ENCODE peak calls at places on chromosomes 16 and 17, in seven cellular contexts. N, K, B, Y, O, R and U are unnamed samples. For H3K36me3, the result is how much of the 10 kb centered on the place peaks cover.

GRCh38 chr17:71229036-71229435 is 891.8 kb upstream of the SOX9 start:
- DNase-seq in N (no peak), K (no peak), B (no peak), Y (no peak), O (peak), R (no peak), U (no peak)

GRCh38 chr16:53089434-53090270 is 34.9 kb downstream of the CHD9 start:
- DNase-seq in N (peak), K (no peak), B (no peak), Y (no peak), O (peak), R (no peak), U (no peak)

GRCh38 chr17:3982113-3982512 is 17.9 kb upstream of the ATP2A3 start:
- DNase-seq in N (peak), K (no peak), B (no peak), Y (no peak), O (no peak), R (no peak), U (no peak)

GRCh38 chr16:69831212-69832123 is 69.3 kb downstream of the WWP2 start:
- DNase-seq in N (no peak), K (no peak), B (no peak), Y (no peak), O (peak), R (no peak), U (peak)

GRCh38 chr17:77924757-77925336 is 33.7 kb upstream of the TNRC6C start:
- DNase-seq in N (peak), K (peak), B (no peak), Y (no peak), O (peak), R (peak), U (no peak)

GRCh38 chr17:7046127-7046724 is 2.3 kb upstream of the SLC16A11 start:
- DNase-seq in N (no peak), K (no peak), B (peak), Y (peak), O (no peak), R (no peak), U (no peak)

GRCh38 chr17:151886-152859 is 14.8 kb downstream of the SCGB1C2 start:
- DNase-seq in N (peak), K (peak), B (no peak), Y (no peak), O (peak), R (no peak), U (no peak)

GRCh38 chr16:31010539-31010938 is at the start of gene STX1B:
- DNase-seq in N (peak), K (no peak), B (peak), Y (no peak), O (no peak), R (no peak), U (no peak)

GRCh38 chr17:4605826-4606225 is 21.5 kb downstream of the SMTNL2 start:
- DNase-seq in N (peak), K (peak), B (no peak), Y (no peak), O (no peak), R (no peak), U (no peak)

GRCh38 chr16:89115216-89115949 is 21.7 kb downstream of the ACSF3 start:
- DNase-seq in N (peak), K (peak), B (no peak), Y (no peak), O (peak), R (peak), U (no peak)

GRCh38 chr16:23833960-23834685 is 1.7 kb upstream of the PRKCB start:
- DNase-seq in N (no peak), K (no peak), B (no peak), Y (no peak), O (no peak), R (no peak), U (no peak)

GRCh38 chr17:40799859-40800258 is at the start of gene KRT28:
- DNase-seq in N (no peak), K (no peak), B (no peak), Y (no peak), O (no peak), R (no peak), U (no peak)

GRCh38 chr17:77322534-77323412 is 182.0 kb downstream of the SEC14L1 start:
- DNase-seq in N (peak), K (peak), B (peak), Y (peak), O (peak), R (peak), U (peak)

GRCh38 chr17:59899099-59899498 is 6.2 kb downstream of the RPS6KB1 start:
- DNase-seq in N (no peak), K (no peak), B (no peak), Y (no peak), O (no peak), R (no peak), U (no peak)

GRCh38 chr17:42281571-42282096 is 5.4 kb upstream of the STAT5B start:
- DNase-seq in N (no peak), K (no peak), B (no peak), Y (no peak), O (no peak), R (no peak), U (no peak)

GRCh38 chr17:40069751-40070643 is 7.2 kb downstream of the THRA start:
- DNase-seq in N (peak), K (peak), B (no peak), Y (no peak), O (peak), R (no peak), U (no peak)

GRCh38 chr16:67678354-67679023 is 11.9 kb downstream of the C16orf86 start:
- DNase-seq in N (no peak), K (no peak), B (no peak), Y (no peak), O (no peak), R (no peak), U (no peak)

GRCh38 chr16:66605177-66605999 is 884 bp downstream of the CMTM3 start:
- DNase-seq in N (peak), K (peak), B (peak), Y (no peak), O (peak), R (peak), U (no peak)

GRCh38 chr16:82257990-82258389 is 88.0 kb upstream of the MPHOSPH6 start:
- DNase-seq in N (no peak), K (no peak), B (no peak), Y (no peak), O (no peak), R (no peak), U (no peak)

GRCh38 chr17:57413848-57414651 is 157.7 kb downstream of the MSI2 start:
- DNase-seq in N (no peak), K (no peak), B (no peak), Y (no peak), O (no peak), R (no peak), U (no peak)

GRCh38 chr16:73066321-73066926 is 18.5 kb upstream of the ZFHX3 start:
- DNase-seq in N (peak), K (no peak), B (no peak), Y (no peak), O (no peak), R (no peak), U (no peak)

GRCh38 chr17:79845601-79845949 is 6.3 kb upstream of the CBX4 start:
- DNase-seq in N (no peak), K (no peak), B (no peak), Y (no peak), O (no peak), R (peak), U (no peak)

GRCh38 chr17:17736205-17737183 is 55.2 kb downstream of the RAI1 start:
- DNase-seq in N (no peak), K (no peak), B (no peak), Y (no peak), O (peak), R (no peak), U (no peak)

GRCh38 chr17:7217113-7217987 is 2.3 kb downstream of the DLG4 start:
- DNase-seq in N (peak), K (peak), B (peak), Y (no peak), O (peak), R (no peak), U (no peak)

GRCh38 chr17:18321309-18321708 is 6.2 kb downstream of the SMCR8 start:
- DNase-seq in N (no peak), K (no peak), B (peak), Y (peak), O (no peak), R (no peak), U (no peak)

GRCh38 chr17:30554839-30555751 is 77.9 kb downstream of the GOSR1 start:
- DNase-seq in N (no peak), K (peak), B (peak), Y (peak), O (no peak), R (no peak), U (no peak)

GRCh38 chr17:72362466-72363335 is 241.9 kb downstream of the SOX9 start:
- DNase-seq in N (no peak), K (peak), B (no peak), Y (no peak), O (peak), R (no peak), U (no peak)

GRCh38 chr16:70638814-70639792 is 7.3 kb upstream of the IL34 start:
- DNase-seq in N (no peak), K (peak), B (no peak), Y (no peak), O (peak), R (no peak), U (no peak)

GRCh38 chr16:2858245-2859025 is 465 bp upstream of the PRSS22 start:
- DNase-seq in N (no peak), K (no peak), B (no peak), Y (peak), O (no peak), R (no peak), U (no peak)

GRCh38 chr16:88904676-88905365 is 38.4 kb upstream of the PABPN1L start:
- DNase-seq in N (no peak), K (no peak), B (no peak), Y (no peak), O (no peak), R (no peak), U (no peak)

GRCh38 chr16:69796285-69797118 is 34.4 kb downstream of the WWP2 start:
- DNase-seq in N (peak), K (peak), B (peak), Y (peak), O (peak), R (no peak), U (no peak)

GRCh38 chr17:77572065-77572601 is 386.4 kb upstream of the TNRC6C start:
- DNase-seq in N (no peak), K (no peak), B (no peak), Y (no peak), O (no peak), R (no peak), U (no peak)

GRCh38 chr16:1772908-1773702 is at the start of gene MRPS34:
- DNase-seq in N (peak), K (peak), B (peak), Y (peak), O (peak), R (peak), U (no peak)

GRCh38 chr16:1774456-1774795 is 1.5 kb upstream of the MRPS34 start:
- DNase-seq in N (no peak), K (no peak), B (no peak), Y (no peak), O (no peak), R (no peak), U (no peak)

GRCh38 chr16:1775006-1775845 is 2.3 kb upstream of the MRPS34 start:
- DNase-seq in N (no peak), K (no peak), B (no peak), Y (no peak), O (no peak), R (no peak), U (no peak)

GRCh38 chr16:1772362-1772907 is at the start of gene EME2:
- DNase-seq in N (no peak), K (no peak), B (no peak), Y (no peak), O (no peak), R (no peak), U (no peak)

DNA sequence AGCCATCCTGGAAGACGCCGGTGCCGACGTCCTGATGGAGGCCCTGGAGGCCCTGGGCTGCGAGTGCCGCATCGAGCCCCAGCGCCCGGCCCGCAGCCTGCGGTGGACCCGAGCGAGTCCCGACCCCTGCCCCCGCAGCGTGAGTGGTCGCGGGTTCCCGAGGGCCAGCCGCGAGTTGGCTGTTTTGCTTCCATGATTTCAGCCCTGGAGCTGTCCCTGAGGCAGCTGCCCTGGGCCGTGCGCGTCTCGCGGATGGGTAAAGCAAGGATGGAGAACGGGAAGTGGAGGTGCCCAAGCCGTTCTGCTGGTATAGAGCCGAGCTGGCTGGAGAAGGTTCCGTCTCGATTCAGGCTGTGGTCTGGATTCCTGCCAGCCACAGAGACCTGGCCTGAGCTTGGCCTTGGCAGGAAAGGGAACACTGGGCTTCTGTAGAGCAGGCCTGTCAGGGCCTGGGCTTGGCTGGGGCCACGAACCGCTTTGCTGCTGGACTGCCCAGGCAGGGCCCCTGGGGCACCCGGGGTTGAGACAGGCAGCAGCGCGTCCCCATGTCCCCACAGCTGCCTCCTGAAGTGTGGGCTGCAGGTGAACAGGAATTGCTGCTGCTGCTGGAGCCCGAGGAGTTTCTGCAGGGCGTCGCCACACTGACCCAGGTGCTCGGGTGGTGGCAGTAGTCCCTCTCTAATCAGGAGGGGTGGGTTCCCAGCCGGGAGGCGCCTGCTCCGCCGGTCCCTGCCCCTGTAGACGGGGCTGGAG is 945 bp upstream of the MRPS34 start:
- DNase-seq in N (peak), K (no peak), B (no peak), Y (no peak), O (no peak), R (no peak), U (no peak)
- TF ChIP-seq CTCF in N (no peak), K (no peak), B (no peak), Y (no peak), O (no peak), R (no peak), U (no peak)

GRCh38 chr16:13921328-13921727 is 1.4 kb downstream of the ERCC4 start:
- DNase-seq in N (no peak), K (no peak), B (no peak), Y (no peak), O (no peak), R (no peak), U (no peak)

GRCh38 chr16:13920510-13920818 is 510 bp downstream of the ERCC4 start:
- DNase-seq in N (peak), K (no peak), B (no peak), Y (no peak), O (no peak), R (no peak), U (no peak)

GRCh38 chr16:13915033-13915635 is 4.8 kb upstream of the ERCC4 start:
- DNase-seq in N (no peak), K (no peak), B (no peak), Y (no peak), O (no peak), R (no peak), U (no peak)

GRCh38 chr16:13919683-13920509 is at the start of gene ERCC4:
- DNase-seq in N (peak), K (peak), B (peak), Y (peak), O (peak), R (peak), U (peak)

GRCh38 chr16:13919330-13919682 is 648 bp upstream of the ERCC4 start:
- DNase-seq in N (no peak), K (no peak), B (peak), Y (peak), O (peak), R (no peak), U (no peak)
- H3K4me3 ChIP-seq in N (peak), K (peak), B (peak), Y (peak), O (peak), R (peak), U (no peak)

GRCh38 chr16:16147316-16147999 is 75.8 kb downstream of the ABCC6 start:
- DNase-seq in N (no peak), K (no peak), B (no peak), Y (no peak), O (no peak), R (no peak), U (no peak)
- H3K36me3 ChIP-seq in N (under half), K (under half), B (under half), Y (under half), O (under half), R (under half), U (under half)

DNA sequence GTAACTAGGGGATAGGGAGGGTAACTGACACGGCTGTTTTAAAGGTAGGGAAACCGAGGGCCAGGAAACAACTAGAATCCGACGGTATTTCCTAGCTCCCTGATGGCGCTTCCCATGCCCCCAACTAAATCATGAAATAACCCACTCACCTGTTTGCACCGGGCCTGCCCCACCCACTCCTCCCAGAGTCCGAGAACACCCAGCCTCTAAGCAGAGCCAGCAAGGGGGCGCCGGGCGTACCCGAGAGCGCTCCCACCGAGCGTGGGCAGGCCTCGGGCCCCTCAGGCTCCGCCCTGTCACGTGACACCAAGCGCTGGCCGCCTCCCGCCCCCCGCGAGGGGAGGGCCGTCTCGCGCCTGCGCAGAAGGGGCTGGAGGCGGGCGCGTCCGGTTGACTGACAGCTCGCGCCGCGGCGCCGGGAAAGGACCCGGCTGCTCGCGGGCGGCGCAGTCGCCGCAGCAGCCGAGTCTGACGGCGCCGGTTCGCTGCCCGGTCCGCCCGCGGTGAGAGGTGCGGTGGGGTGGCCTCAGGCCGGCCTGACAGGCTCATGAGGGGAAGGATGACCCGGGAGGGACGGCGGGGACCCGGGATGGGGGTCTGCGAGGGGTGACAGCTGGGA is at the start of gene KIAA0513:
- DNase-seq in N (peak), K (peak), B (peak), Y (peak), O (peak), R (peak), U (peak)
- TF ChIP-seq CTCF in N (peak), K (peak), B (peak), Y (no peak), O (no peak), R (peak), U (peak)

GRCh38 chr17:15947331-15947730 is 2.4 kb downstream of the ADORA2B start:
- DNase-seq in N (no peak), K (no peak), B (no peak), Y (no peak), O (no peak), R (no peak), U (no peak)
- H3K4me3 ChIP-seq in N (peak), K (peak), B (no peak), Y (peak), O (peak), R (no peak), U (no peak)